ENCODE peak calls at places on chromosomes 5 and 9, in four cellular contexts. C is K562, G is HepG2, U is GM12878. K is an unnamed sample.

GRCh38 chr5:68656936-68657857 is 436.6 kb upstream of the SLC30A5 start:
- DNase-seq in C (no peak), G (no peak), U (no peak), K (no peak)

GRCh38 chr9:135221951-135222631 is 134.6 kb downstream of the OLFM1 start:
- DNase-seq in C (no peak), G (no peak), U (no peak), K (no peak)

GRCh38 chr5:84228266-84228665 is 156.4 kb downstream of the EDIL3 start:
- DNase-seq in C (no peak), U (no peak), G (no peak), K (no peak)

GRCh38 chr9:133838859-133839507 is 100.8 kb upstream of the SARDH start:
- DNase-seq in U (no peak), G (no peak), C (no peak), K (no peak)

GRCh38 chr5:170746952-170747340 is 36.6 kb upstream of the GABRP start:
- DNase-seq in G (no peak), U (no peak), C (no peak), K (no peak)

GRCh38 chr5:106314221-106314824 is 1356.4 kb downstream of the EFNA5 start:
- DNase-seq in C (no peak), G (no peak), U (no peak), K (no peak)

GRCh38 chr9:105554042-105554441 is 3.9 kb upstream of the FKTN start:
- DNase-seq in C (no peak), G (no peak), U (no peak), K (no peak)

GRCh38 chr9:136255166-136255538 is 9.5 kb upstream of the QSOX2 start:
- DNase-seq in U (no peak), C (peak; percentile 44), G (peak; percentile 27), K (no peak)

GRCh38 chr9:35102465-35102768 is 514 bp downstream of the STOML2 start:
- DNase-seq in U (no peak), C (no peak), G (no peak), K (peak; percentile 12)

GRCh38 chr9:34010979-34011378 is 37.7 kb downstream of the UBAP2 start:
- DNase-seq in C (no peak), G (peak; percentile 3), U (no peak), K (no peak)

GRCh38 chr5:81785311-81785710 is 34.4 kb upstream of the SSBP2 start:
- DNase-seq in C (no peak), U (no peak), G (no peak), K (no peak)

GRCh38 chr9:72478993-72479392 is 42.4 kb upstream of the TMC1 start:
- DNase-seq in C (no peak), G (no peak), U (no peak), K (no peak)

GRCh38 chr9:119523508-119523907 is 154.3 kb upstream of the BRINP1 start:
- DNase-seq in U (no peak), G (no peak), C (no peak), K (no peak)

GRCh38 chr5:125559296-125559695 is 812.9 kb upstream of the ZNF608 start:
- DNase-seq in C (no peak), G (no peak), U (no peak), K (no peak)

GRCh38 chr5:51559390-51559789 is 176.1 kb downstream of the ISL1 start:
- DNase-seq in C (no peak), G (no peak), U (no peak), K (no peak)

GRCh38 chr5:83374547-83374946 is 97.0 kb upstream of the VCAN start:
- DNase-seq in C (no peak), U (no peak), G (no peak), K (no peak)

GRCh38 chr5:143019614-143020515 is 249.7 kb downstream of the ARHGAP26 start:
- DNase-seq in G (no peak), U (peak; percentile 96), C (no peak), K (no peak)

GRCh38 chr5:132022737-132023136 is 11.3 kb upstream of the ACSL6 start:
- DNase-seq in U (no peak), G (no peak), C (peak; percentile 27), K (no peak)

GRCh38 chr9:36739538-36740116 is 166.9 kb downstream of the MELK start:
- DNase-seq in C (no peak), G (no peak), U (no peak), K (no peak)

GRCh38 chr5:58188287-58188651 is 271.6 kb downstream of the PLK2 start:
- DNase-seq in U (no peak), G (peak; percentile 29), C (no peak), K (no peak)

GRCh38 chr5:173648308-173648866 is 31.9 kb upstream of the BOD1 start:
- DNase-seq in C (no peak), U (no peak), G (no peak), K (no peak)

GRCh38 chr5:39164016-39164415 is 55.3 kb downstream of the FYB1 start:
- DNase-seq in C (no peak), U (no peak), G (no peak), K (no peak)

GRCh38 chr9:134894136-134894860 is 13.7 kb downstream of the FCN2 start:
- DNase-seq in G (no peak), C (no peak), U (no peak), K (no peak)

GRCh38 chr5:132883261-132883834 is 9.9 kb downstream of the LEAP2 start:
- DNase-seq in G (peak; percentile 78), C (peak; percentile 45), U (no peak), K (peak; percentile 70)

GRCh38 chr9:112310826-112311225 is 22.6 kb downstream of the PTBP3 start:
- DNase-seq in G (no peak), U (no peak), C (no peak), K (no peak)

GRCh38 chr5:54547711-54548250 is 30.2 kb downstream of the SNX18 start:
- DNase-seq in G (peak; percentile 6), C (no peak), U (no peak), K (no peak)

GRCh38 chr9:10108815-10109214 is 504.0 kb downstream of the PTPRD start:
- DNase-seq in U (no peak), C (no peak), G (no peak), K (no peak)

GRCh38 chr5:78569441-78569840 is 79.1 kb downstream of the LHFPL2 start:
- DNase-seq in U (no peak), C (no peak), G (no peak), K (peak; percentile 47)

GRCh38 chr5:131671994-131672655 is 37.1 kb upstream of the RAPGEF6 start:
- DNase-seq in G (peak; percentile 5), U (no peak), C (no peak), K (no peak)

GRCh38 chr5:16776611-16777251 is 159.4 kb downstream of the MYO10 start:
- DNase-seq in G (peak; percentile 62), U (no peak), C (no peak), K (peak; percentile 45)

GRCh38 chr5:74154526-74154925 is 486.0 kb downstream of the ENC1 start:
- DNase-seq in U (no peak), G (no peak), C (no peak), K (no peak)

GRCh38 chr5:131265318-131265803 is 1.5 kb downstream of the CDC42SE2 start:
- DNase-seq in U (no peak), C (peak; percentile 16), G (peak; percentile 60), K (peak; percentile 12)

GRCh38 chr5:117562647-117563046 is 988.0 kb upstream of the SEMA6A start:
- DNase-seq in U (no peak), C (no peak), G (no peak), K (no peak)

GRCh38 chr5:117568622-117569021 is 994.0 kb upstream of the SEMA6A start:
- DNase-seq in C (no peak), U (no peak), G (no peak), K (no peak)
- TF ChIP-seq FOXK2 in C (no peak), U (no peak), G (no peak), K (no peak)

DNA sequence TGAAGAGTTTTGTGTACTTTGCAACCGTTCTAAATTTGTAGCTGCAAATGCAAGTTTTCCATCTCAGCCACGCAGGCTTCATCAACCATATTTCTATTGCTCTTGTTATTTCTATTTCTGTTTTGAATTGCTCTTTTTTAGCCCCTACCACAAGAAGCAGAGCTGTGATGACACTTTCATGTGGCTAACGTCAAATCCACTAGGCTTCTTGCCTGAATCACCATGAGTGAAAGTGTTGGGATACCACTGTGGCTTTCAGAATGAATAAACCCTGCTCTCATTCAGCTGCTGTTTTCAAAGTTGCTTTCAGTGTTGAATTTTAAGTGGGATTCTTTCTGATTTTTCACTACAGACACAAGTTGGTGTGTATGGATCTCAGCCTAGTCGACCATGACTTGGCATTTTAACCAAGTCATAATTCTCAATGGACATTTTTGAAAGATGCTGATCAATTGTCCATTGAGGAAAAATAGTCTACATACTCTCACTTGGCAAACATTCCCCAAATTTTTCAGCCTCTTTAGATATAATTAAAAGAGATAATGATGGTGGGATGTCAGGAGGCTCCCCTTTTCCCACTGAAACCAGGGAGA is 41.0 kb upstream of the MTAP start:
- DNase-seq in G (no peak), U (peak; percentile 19), C (no peak), K (no peak)
- TF ChIP-seq FOXK2 in G (no peak), U (no peak), C (no peak), K (no peak)

GRCh38 chr5:134051305-134051704 is 46.5 kb upstream of the VDAC1 start:
- DNase-seq in U (no peak), C (no peak), G (no peak), K (no peak)
- TF ChIP-seq FOXK2 in U (no peak), C (no peak), G (no peak), K (no peak)

DNA sequence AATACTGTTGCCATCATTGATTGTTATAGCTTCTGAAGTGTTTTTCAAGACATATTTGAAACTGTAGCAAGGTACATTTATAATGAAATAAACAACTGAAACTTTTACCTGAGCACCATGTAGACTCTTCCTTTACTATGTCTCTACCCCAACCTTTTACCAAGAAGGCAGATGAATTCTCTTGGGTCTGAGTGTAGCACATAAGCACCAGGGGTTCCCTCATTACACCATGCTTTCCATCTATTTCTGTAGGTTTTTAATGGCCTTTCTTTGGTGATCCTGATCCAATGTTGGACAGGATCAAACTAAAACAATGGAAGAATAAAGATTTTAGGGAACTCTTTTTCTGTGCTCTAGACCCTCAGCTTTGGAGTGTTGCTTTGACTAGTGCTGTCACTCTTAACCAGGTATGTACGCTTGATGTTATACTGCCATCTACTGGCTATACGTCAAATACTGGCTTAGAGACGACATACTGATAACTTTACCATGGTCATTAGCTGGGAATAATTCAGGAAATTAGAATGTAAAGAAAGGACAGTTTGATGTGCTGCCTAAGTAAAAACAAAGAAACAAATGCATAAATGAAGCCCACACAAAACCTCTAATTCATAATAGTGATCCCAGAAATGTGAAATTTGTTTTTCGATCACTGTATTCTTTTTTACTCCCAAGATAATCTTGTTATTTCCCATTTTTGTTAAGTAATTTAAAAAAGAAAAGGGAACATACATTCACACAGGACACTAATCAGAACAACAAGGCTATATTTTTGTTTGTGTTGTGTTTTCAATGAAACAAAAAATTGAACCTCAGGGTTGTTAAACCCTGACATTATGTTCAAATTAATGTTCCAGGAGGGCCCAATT is 30.7 kb downstream of the IFNW1 start:
- DNase-seq in G (peak; percentile 61), C (no peak), U (peak; percentile 44), K (peak; percentile 70)
- TF ChIP-seq FOXK2 in G (no peak), C (no peak), U (no peak), K (no peak)

GRCh38 chr5:80141681-80142080 is 106.5 kb downstream of the THBS4 start:
- DNase-seq in U (no peak), G (no peak), C (no peak), K (no peak)
- TF ChIP-seq FOXK2 in U (no peak), G (no peak), C (no peak), K (no peak)

GRCh38 chr9:65458465-65458864 is 173.5 kb upstream of the FOXD4L5 start:
- DNase-seq in C (no peak), U (no peak), G (no peak), K (no peak)
- TF ChIP-seq FOXK2 in C (no peak), U (no peak), G (no peak), K (no peak)